ENCODE peak calls at places on chromosomes 6 and 20, in seven cellular contexts. One of them, this sample, is unnamed.

GRCh38 chr20:64232794-64233193 is 22.8 kb upstream of the PCMTD2 start:
- DNase-seq in activated T-cell treated with anti-CD3 and anti-CD28 coated beads for 1 hour: no peak
- DNase-seq in heart left ventricle: no peak
- DNase-seq in lower lobe of right lung: peak; percentile 21
- DNase-seq in M059J: peak; percentile 61
- DNase-seq in HCT116: no peak
- DNase-seq in stimulated activated CD4-positive, alpha-beta T cell treated with anti-CD3 and anti-CD28 coated beads, Interleukin-12 subunit alpha, Interleukin-12 subunit beta, amount 100 ng/mL, for 48 hours: no peak
- DNase-seq in this sample: no peak

GRCh38 chr20:56875052-56875663 is 246.1 kb downstream of the TFAP2C start:
- DNase-seq in activated T-cell treated with anti-CD3 and anti-CD28 coated beads for 1 hour: no peak
- DNase-seq in heart left ventricle: no peak
- DNase-seq in lower lobe of right lung: no peak
- DNase-seq in M059J: peak; percentile 82
- DNase-seq in HCT116: peak; percentile 10
- DNase-seq in stimulated activated CD4-positive, alpha-beta T cell treated with anti-CD3 and anti-CD28 coated beads, Interleukin-12 subunit alpha, Interleukin-12 subunit beta, amount 100 ng/mL, for 48 hours: no peak
- DNase-seq in this sample: no peak

GRCh38 chr6:119313937-119314893 is 35.3 kb downstream of the MAN1A1 start:
- DNase-seq in activated T-cell treated with anti-CD3 and anti-CD28 coated beads for 1 hour: no peak
- DNase-seq in heart left ventricle: no peak
- DNase-seq in lower lobe of right lung: no peak
- DNase-seq in M059J: no peak
- DNase-seq in HCT116: no peak
- DNase-seq in stimulated activated CD4-positive, alpha-beta T cell treated with anti-CD3 and anti-CD28 coated beads, Interleukin-12 subunit alpha, Interleukin-12 subunit beta, amount 100 ng/mL, for 48 hours: no peak
- DNase-seq in this sample: no peak

GRCh38 chr20:53926428-53927028 is 143.9 kb downstream of the BCAS1 start:
- DNase-seq in activated T-cell treated with anti-CD3 and anti-CD28 coated beads for 1 hour: no peak
- DNase-seq in heart left ventricle: no peak
- DNase-seq in lower lobe of right lung: no peak
- DNase-seq in M059J: peak; percentile 100
- DNase-seq in HCT116: no peak
- DNase-seq in stimulated activated CD4-positive, alpha-beta T cell treated with anti-CD3 and anti-CD28 coated beads, Interleukin-12 subunit alpha, Interleukin-12 subunit beta, amount 100 ng/mL, for 48 hours: no peak
- DNase-seq in this sample: no peak

GRCh38 chr6:157298325-157298724 is 25.0 kb downstream of the TMEM242 start:
- DNase-seq in activated T-cell treated with anti-CD3 and anti-CD28 coated beads for 1 hour: no peak
- DNase-seq in heart left ventricle: no peak
- DNase-seq in lower lobe of right lung: no peak
- DNase-seq in M059J: no peak
- DNase-seq in HCT116: no peak
- DNase-seq in stimulated activated CD4-positive, alpha-beta T cell treated with anti-CD3 and anti-CD28 coated beads, Interleukin-12 subunit alpha, Interleukin-12 subunit beta, amount 100 ng/mL, for 48 hours: no peak
- DNase-seq in this sample: no peak

GRCh38 chr6:16722616-16723015 is 38.6 kb downstream of the ATXN1 start:
- DNase-seq in activated T-cell treated with anti-CD3 and anti-CD28 coated beads for 1 hour: no peak
- DNase-seq in heart left ventricle: no peak
- DNase-seq in lower lobe of right lung: no peak
- DNase-seq in M059J: no peak
- DNase-seq in HCT116: no peak
- DNase-seq in stimulated activated CD4-positive, alpha-beta T cell treated with anti-CD3 and anti-CD28 coated beads, Interleukin-12 subunit alpha, Interleukin-12 subunit beta, amount 100 ng/mL, for 48 hours: no peak
- DNase-seq in this sample: no peak

GRCh38 chr6:108260126-108260808 is 573 bp downstream of the SNX3 start:
- DNase-seq in activated T-cell treated with anti-CD3 and anti-CD28 coated beads for 1 hour: no peak
- DNase-seq in heart left ventricle: no peak
- DNase-seq in lower lobe of right lung: peak; percentile 50
- DNase-seq in M059J: peak; percentile 57
- DNase-seq in HCT116: peak; percentile 16
- DNase-seq in stimulated activated CD4-positive, alpha-beta T cell treated with anti-CD3 and anti-CD28 coated beads, Interleukin-12 subunit alpha, Interleukin-12 subunit beta, amount 100 ng/mL, for 48 hours: peak; percentile 8
- DNase-seq in this sample: peak; percentile 35

GRCh38 chr20:15756401-15756800 is 816.8 kb downstream of the KIF16B start:
- DNase-seq in activated T-cell treated with anti-CD3 and anti-CD28 coated beads for 1 hour: no peak
- DNase-seq in heart left ventricle: no peak
- DNase-seq in lower lobe of right lung: no peak
- DNase-seq in M059J: no peak
- DNase-seq in HCT116: no peak
- DNase-seq in stimulated activated CD4-positive, alpha-beta T cell treated with anti-CD3 and anti-CD28 coated beads, Interleukin-12 subunit alpha, Interleukin-12 subunit beta, amount 100 ng/mL, for 48 hours: no peak
- DNase-seq in this sample: no peak

GRCh38 chr20:13990465-13990864 is at the start of gene SEL1L2:
- DNase-seq in activated T-cell treated with anti-CD3 and anti-CD28 coated beads for 1 hour: no peak
- DNase-seq in heart left ventricle: no peak
- DNase-seq in lower lobe of right lung: no peak
- DNase-seq in M059J: peak; percentile 7
- DNase-seq in HCT116: no peak
- DNase-seq in stimulated activated CD4-positive, alpha-beta T cell treated with anti-CD3 and anti-CD28 coated beads, Interleukin-12 subunit alpha, Interleukin-12 subunit beta, amount 100 ng/mL, for 48 hours: no peak
- DNase-seq in this sample: no peak

GRCh38 chr6:24296944-24297343 is 60.9 kb downstream of the DCDC2 start:
- DNase-seq in activated T-cell treated with anti-CD3 and anti-CD28 coated beads for 1 hour: no peak
- DNase-seq in heart left ventricle: no peak
- DNase-seq in lower lobe of right lung: no peak
- DNase-seq in M059J: no peak
- DNase-seq in HCT116: no peak
- DNase-seq in stimulated activated CD4-positive, alpha-beta T cell treated with anti-CD3 and anti-CD28 coated beads, Interleukin-12 subunit alpha, Interleukin-12 subunit beta, amount 100 ng/mL, for 48 hours: no peak
- DNase-seq in this sample: no peak

GRCh38 chr6:122610690-122611455 is 668 bp downstream of the PKIB start:
- DNase-seq in activated T-cell treated with anti-CD3 and anti-CD28 coated beads for 1 hour: no peak
- DNase-seq in heart left ventricle: no peak
- DNase-seq in lower lobe of right lung: peak; percentile 67
- DNase-seq in M059J: peak; percentile 41
- DNase-seq in HCT116: peak; percentile 66
- DNase-seq in stimulated activated CD4-positive, alpha-beta T cell treated with anti-CD3 and anti-CD28 coated beads, Interleukin-12 subunit alpha, Interleukin-12 subunit beta, amount 100 ng/mL, for 48 hours: no peak
- DNase-seq in this sample: no peak

GRCh38 chr6:39980839-39981580 is 46.7 kb upstream of the MOCS1 start:
- DNase-seq in activated T-cell treated with anti-CD3 and anti-CD28 coated beads for 1 hour: no peak
- DNase-seq in heart left ventricle: no peak
- DNase-seq in lower lobe of right lung: no peak
- DNase-seq in M059J: peak; percentile 58
- DNase-seq in HCT116: peak; percentile 37
- DNase-seq in stimulated activated CD4-positive, alpha-beta T cell treated with anti-CD3 and anti-CD28 coated beads, Interleukin-12 subunit alpha, Interleukin-12 subunit beta, amount 100 ng/mL, for 48 hours: peak; percentile 2
- DNase-seq in this sample: peak; percentile 22

GRCh38 chr6:168031411-168032382 is 34.2 kb downstream of the KIF25 start:
- DNase-seq in activated T-cell treated with anti-CD3 and anti-CD28 coated beads for 1 hour: no peak
- DNase-seq in heart left ventricle: peak; percentile 61
- DNase-seq in lower lobe of right lung: no peak
- DNase-seq in M059J: peak; percentile 68
- DNase-seq in HCT116: no peak
- DNase-seq in stimulated activated CD4-positive, alpha-beta T cell treated with anti-CD3 and anti-CD28 coated beads, Interleukin-12 subunit alpha, Interleukin-12 subunit beta, amount 100 ng/mL, for 48 hours: no peak
- DNase-seq in this sample: no peak

GRCh38 chr6:32126880-32127279 is 1.2 kb downstream of the ATF6B start:
- DNase-seq in activated T-cell treated with anti-CD3 and anti-CD28 coated beads for 1 hour: no peak
- DNase-seq in heart left ventricle: no peak
- DNase-seq in lower lobe of right lung: no peak
- DNase-seq in M059J: no peak
- DNase-seq in HCT116: no peak
- DNase-seq in stimulated activated CD4-positive, alpha-beta T cell treated with anti-CD3 and anti-CD28 coated beads, Interleukin-12 subunit alpha, Interleukin-12 subunit beta, amount 100 ng/mL, for 48 hours: no peak
- DNase-seq in this sample: no peak

GRCh38 chr20:25389858-25390537 is 637 bp downstream of the ABHD12 start:
- DNase-seq in activated T-cell treated with anti-CD3 and anti-CD28 coated beads for 1 hour: peak; percentile 9
- DNase-seq in heart left ventricle: peak; percentile 49
- DNase-seq in lower lobe of right lung: peak; percentile 63
- DNase-seq in M059J: peak; percentile 48
- DNase-seq in HCT116: no peak
- DNase-seq in stimulated activated CD4-positive, alpha-beta T cell treated with anti-CD3 and anti-CD28 coated beads, Interleukin-12 subunit alpha, Interleukin-12 subunit beta, amount 100 ng/mL, for 48 hours: no peak
- DNase-seq in this sample: no peak

GRCh38 chr20:45456632-45457031 is 12.9 kb upstream of the WFDC2 start:
- DNase-seq in activated T-cell treated with anti-CD3 and anti-CD28 coated beads for 1 hour: no peak
- DNase-seq in heart left ventricle: no peak
- DNase-seq in lower lobe of right lung: peak; percentile 58
- DNase-seq in M059J: peak; percentile 47
- DNase-seq in HCT116: peak; percentile 71
- DNase-seq in stimulated activated CD4-positive, alpha-beta T cell treated with anti-CD3 and anti-CD28 coated beads, Interleukin-12 subunit alpha, Interleukin-12 subunit beta, amount 100 ng/mL, for 48 hours: peak; percentile 38
- DNase-seq in this sample: no peak

GRCh38 chr20:40938020-40938419 is 90.6 kb upstream of the TOP1 start:
- DNase-seq in activated T-cell treated with anti-CD3 and anti-CD28 coated beads for 1 hour: no peak
- DNase-seq in heart left ventricle: no peak
- DNase-seq in lower lobe of right lung: no peak
- DNase-seq in M059J: no peak
- DNase-seq in HCT116: no peak
- DNase-seq in stimulated activated CD4-positive, alpha-beta T cell treated with anti-CD3 and anti-CD28 coated beads, Interleukin-12 subunit alpha, Interleukin-12 subunit beta, amount 100 ng/mL, for 48 hours: no peak
- DNase-seq in this sample: no peak

GRCh38 chr6:89509719-89510339 is 76.9 kb downstream of the ANKRD6 start:
- DNase-seq in activated T-cell treated with anti-CD3 and anti-CD28 coated beads for 1 hour: no peak
- DNase-seq in heart left ventricle: no peak
- DNase-seq in lower lobe of right lung: no peak
- DNase-seq in M059J: no peak
- DNase-seq in HCT116: no peak
- DNase-seq in stimulated activated CD4-positive, alpha-beta T cell treated with anti-CD3 and anti-CD28 coated beads, Interleukin-12 subunit alpha, Interleukin-12 subunit beta, amount 100 ng/mL, for 48 hours: no peak
- DNase-seq in this sample: no peak

GRCh38 chr20:36575066-36575743 is 1.8 kb downstream of the TGIF2 start:
- DNase-seq in activated T-cell treated with anti-CD3 and anti-CD28 coated beads for 1 hour: no peak
- DNase-seq in heart left ventricle: peak; percentile 50
- DNase-seq in lower lobe of right lung: peak; percentile 59
- DNase-seq in M059J: peak; percentile 90
- DNase-seq in HCT116: no peak
- DNase-seq in stimulated activated CD4-positive, alpha-beta T cell treated with anti-CD3 and anti-CD28 coated beads, Interleukin-12 subunit alpha, Interleukin-12 subunit beta, amount 100 ng/mL, for 48 hours: no peak
- DNase-seq in this sample: peak; percentile 44

GRCh38 chr20:57250607-57251343 is 15.7 kb downstream of the BMP7 start:
- DNase-seq in activated T-cell treated with anti-CD3 and anti-CD28 coated beads for 1 hour: no peak
- DNase-seq in heart left ventricle: no peak
- DNase-seq in lower lobe of right lung: no peak
- DNase-seq in M059J: no peak
- DNase-seq in HCT116: no peak
- DNase-seq in stimulated activated CD4-positive, alpha-beta T cell treated with anti-CD3 and anti-CD28 coated beads, Interleukin-12 subunit alpha, Interleukin-12 subunit beta, amount 100 ng/mL, for 48 hours: no peak
- DNase-seq in this sample: no peak

GRCh38 chr6:157966990-157967389 is 14.7 kb upstream of the SYNJ2 start:
- DNase-seq in activated T-cell treated with anti-CD3 and anti-CD28 coated beads for 1 hour: no peak
- DNase-seq in heart left ventricle: no peak
- DNase-seq in lower lobe of right lung: no peak
- DNase-seq in M059J: no peak
- DNase-seq in HCT116: no peak
- DNase-seq in stimulated activated CD4-positive, alpha-beta T cell treated with anti-CD3 and anti-CD28 coated beads, Interleukin-12 subunit alpha, Interleukin-12 subunit beta, amount 100 ng/mL, for 48 hours: no peak
- DNase-seq in this sample: no peak

GRCh38 chr20:11432407-11432806 is 485.3 kb upstream of the BTBD3 start:
- DNase-seq in activated T-cell treated with anti-CD3 and anti-CD28 coated beads for 1 hour: no peak
- DNase-seq in heart left ventricle: no peak
- DNase-seq in lower lobe of right lung: no peak
- DNase-seq in M059J: peak; percentile 88
- DNase-seq in HCT116: no peak
- DNase-seq in stimulated activated CD4-positive, alpha-beta T cell treated with anti-CD3 and anti-CD28 coated beads, Interleukin-12 subunit alpha, Interleukin-12 subunit beta, amount 100 ng/mL, for 48 hours: no peak
- DNase-seq in this sample: no peak

GRCh38 chr20:642398-643174 is 10.4 kb downstream of the SRXN1 start:
- DNase-seq in activated T-cell treated with anti-CD3 and anti-CD28 coated beads for 1 hour: no peak
- DNase-seq in heart left ventricle: peak; percentile 73
- DNase-seq in lower lobe of right lung: no peak
- DNase-seq in M059J: no peak
- DNase-seq in HCT116: no peak
- DNase-seq in stimulated activated CD4-positive, alpha-beta T cell treated with anti-CD3 and anti-CD28 coated beads, Interleukin-12 subunit alpha, Interleukin-12 subunit beta, amount 100 ng/mL, for 48 hours: no peak
- DNase-seq in this sample: no peak

GRCh38 chr6:119348308-119349040 is 1.1 kb downstream of the MAN1A1 start:
- DNase-seq in activated T-cell treated with anti-CD3 and anti-CD28 coated beads for 1 hour: peak; percentile 16
- DNase-seq in heart left ventricle: peak; percentile 36
- DNase-seq in lower lobe of right lung: peak; percentile 51
- DNase-seq in M059J: peak; percentile 10
- DNase-seq in HCT116: no peak
- DNase-seq in stimulated activated CD4-positive, alpha-beta T cell treated with anti-CD3 and anti-CD28 coated beads, Interleukin-12 subunit alpha, Interleukin-12 subunit beta, amount 100 ng/mL, for 48 hours: peak; percentile 11
- DNase-seq in this sample: no peak

GRCh38 chr6:10463040-10463439 is 48.2 kb upstream of the TFAP2A start:
- DNase-seq in activated T-cell treated with anti-CD3 and anti-CD28 coated beads for 1 hour: no peak
- DNase-seq in heart left ventricle: no peak
- DNase-seq in lower lobe of right lung: no peak
- DNase-seq in M059J: no peak
- DNase-seq in HCT116: no peak
- DNase-seq in stimulated activated CD4-positive, alpha-beta T cell treated with anti-CD3 and anti-CD28 coated beads, Interleukin-12 subunit alpha, Interleukin-12 subunit beta, amount 100 ng/mL, for 48 hours: no peak
- DNase-seq in this sample: no peak

GRCh38 chr20:53723621-53724020 is 130.0 kb upstream of the ZNF217 start:
- DNase-seq in activated T-cell treated with anti-CD3 and anti-CD28 coated beads for 1 hour: no peak
- DNase-seq in heart left ventricle: no peak
- DNase-seq in lower lobe of right lung: no peak
- DNase-seq in M059J: no peak
- DNase-seq in HCT116: no peak
- DNase-seq in stimulated activated CD4-positive, alpha-beta T cell treated with anti-CD3 and anti-CD28 coated beads, Interleukin-12 subunit alpha, Interleukin-12 subunit beta, amount 100 ng/mL, for 48 hours: no peak
- DNase-seq in this sample: no peak

GRCh38 chr6:33722103-33722646 is 10.7 kb upstream of the UQCC2 start:
- DNase-seq in activated T-cell treated with anti-CD3 and anti-CD28 coated beads for 1 hour: no peak
- DNase-seq in heart left ventricle: no peak
- DNase-seq in lower lobe of right lung: peak; percentile 8
- DNase-seq in M059J: no peak
- DNase-seq in HCT116: no peak
- DNase-seq in stimulated activated CD4-positive, alpha-beta T cell treated with anti-CD3 and anti-CD28 coated beads, Interleukin-12 subunit alpha, Interleukin-12 subunit beta, amount 100 ng/mL, for 48 hours: no peak
- DNase-seq in this sample: no peak

GRCh38 chr6:154277578-154278128 is 79.0 kb downstream of the IPCEF1 start:
- DNase-seq in activated T-cell treated with anti-CD3 and anti-CD28 coated beads for 1 hour: no peak
- DNase-seq in heart left ventricle: no peak
- DNase-seq in lower lobe of right lung: no peak
- DNase-seq in M059J: no peak
- DNase-seq in HCT116: no peak
- DNase-seq in stimulated activated CD4-positive, alpha-beta T cell treated with anti-CD3 and anti-CD28 coated beads, Interleukin-12 subunit alpha, Interleukin-12 subunit beta, amount 100 ng/mL, for 48 hours: no peak
- DNase-seq in this sample: no peak

GRCh38 chr6:20793174-20793573 is 258.9 kb downstream of the CDKAL1 start:
- DNase-seq in activated T-cell treated with anti-CD3 and anti-CD28 coated beads for 1 hour: no peak
- DNase-seq in heart left ventricle: no peak
- DNase-seq in lower lobe of right lung: no peak
- DNase-seq in M059J: no peak
- DNase-seq in HCT116: no peak
- DNase-seq in stimulated activated CD4-positive, alpha-beta T cell treated with anti-CD3 and anti-CD28 coated beads, Interleukin-12 subunit alpha, Interleukin-12 subunit beta, amount 100 ng/mL, for 48 hours: no peak
- DNase-seq in this sample: no peak

GRCh38 chr6:11083491-11083890 is 10.1 kb upstream of the SMIM13 start:
- DNase-seq in activated T-cell treated with anti-CD3 and anti-CD28 coated beads for 1 hour: no peak
- DNase-seq in heart left ventricle: no peak
- DNase-seq in lower lobe of right lung: no peak
- DNase-seq in M059J: peak; percentile 40
- DNase-seq in HCT116: no peak
- DNase-seq in stimulated activated CD4-positive, alpha-beta T cell treated with anti-CD3 and anti-CD28 coated beads, Interleukin-12 subunit alpha, Interleukin-12 subunit beta, amount 100 ng/mL, for 48 hours: no peak
- DNase-seq in this sample: no peak

GRCh38 chr20:53157443-53158408 is 185.6 kb downstream of the TSHZ2 start:
- DNase-seq in activated T-cell treated with anti-CD3 and anti-CD28 coated beads for 1 hour: peak; percentile 25
- DNase-seq in heart left ventricle: no peak
- DNase-seq in lower lobe of right lung: peak; percentile 54
- DNase-seq in M059J: peak; percentile 77
- DNase-seq in HCT116: peak; percentile 72
- DNase-seq in stimulated activated CD4-positive, alpha-beta T cell treated with anti-CD3 and anti-CD28 coated beads, Interleukin-12 subunit alpha, Interleukin-12 subunit beta, amount 100 ng/mL, for 48 hours: peak; percentile 43
- DNase-seq in this sample: peak; percentile 12